ENCODE peak calls at places on chromosomes 2 and 18, in ten cellular contexts. I, V, N, K, E, O, Y, D, S and H are unnamed samples.

GRCh38 chr2:236840215-236840614 is 245.5 kb upstream of the COPS8 start:
- DNase-seq in I (no peak), V (no peak), N (no peak), K (no peak), E (no peak), O (no peak), Y (no peak), D (no peak), S (no peak), H (no peak)

GRCh38 chr2:220916931-220917330 is 655.2 kb downstream of the EPHA4 start:
- DNase-seq in I (no peak), V (no peak), N (no peak), K (no peak), E (no peak), O (no peak), Y (no peak), D (no peak), S (no peak), H (no peak)

GRCh38 chr18:36780748-36781147 is 48.1 kb downstream of the TPGS2 start:
- DNase-seq in I (no peak), V (no peak), N (no peak), K (no peak), E (no peak), O (no peak), Y (no peak), D (no peak), S (no peak), H (no peak)

GRCh38 chr2:130764035-130764820 is 8.9 kb downstream of the AMER3 start:
- DNase-seq in I (no peak), V (no peak), N (no peak), K (no peak), E (no peak), O (no peak), Y (no peak), D (no peak), S (no peak), H (no peak)

GRCh38 chr18:45628979-45629958 is 14.0 kb downstream of the SLC14A2 start:
- DNase-seq in I (no peak), V (no peak), N (no peak), K (no peak), E (no peak), O (no peak), Y (no peak), D (no peak), S (no peak), H (no peak)

GRCh38 chr2:84741182-84741822 is 139.6 kb downstream of the TRABD2A start:
- DNase-seq in I (peak; percentile 11), V (peak; percentile 13), N (no peak), K (peak; percentile 50), E (no peak), O (no peak), Y (peak; percentile 50), D (no peak), S (no peak), H (no peak)

GRCh38 chr2:9549420-9549819 is 6.2 kb downstream of the ADAM17 start:
- DNase-seq in I (no peak), V (no peak), N (no peak), K (peak; percentile 72), E (no peak), O (no peak), Y (no peak), D (no peak), S (no peak), H (no peak)

GRCh38 chr2:29459445-29460179 is 344.4 kb downstream of the CLIP4 start:
- DNase-seq in I (no peak), V (no peak), N (no peak), K (no peak), E (no peak), O (no peak), Y (no peak), D (no peak), S (no peak), H (no peak)

GRCh38 chr2:55103039-55103438 is 52.8 kb upstream of the RTN4 start:
- DNase-seq in I (no peak), V (no peak), N (no peak), K (peak; percentile 33), E (no peak), O (no peak), Y (no peak), D (no peak), S (no peak), H (no peak)

GRCh38 chr2:26847663-26848335 is at the start of gene DPYSL5:
- DNase-seq in I (no peak), V (no peak), N (peak; percentile 80), K (no peak), E (peak; percentile 94), O (peak; percentile 88), Y (peak; percentile 20), D (no peak), S (no peak), H (no peak)

GRCh38 chr2:160940271-160940670 is 220.0 kb upstream of the TANK start:
- DNase-seq in I (no peak), V (no peak), N (no peak), K (no peak), E (no peak), O (no peak), Y (no peak), D (no peak), S (no peak), H (no peak)

GRCh38 chr2:225494100-225494459 is 94.6 kb downstream of the NYAP2 start:
- DNase-seq in I (no peak), V (no peak), N (no peak), K (no peak), E (no peak), O (no peak), Y (no peak), D (no peak), S (no peak), H (no peak)

GRCh38 chr2:176082885-176083731 is 654 bp downstream of the EVX2 start:
- DNase-seq in I (no peak), V (no peak), N (no peak), K (no peak), E (no peak), O (peak; percentile 55), Y (no peak), D (no peak), S (no peak), H (no peak)

GRCh38 chr2:86703704-86704370 is 16.3 kb upstream of the RMND5A start:
- DNase-seq in I (no peak), V (no peak), N (no peak), K (no peak), E (peak; percentile 88), O (peak; percentile 6), Y (peak; percentile 77), D (no peak), S (peak; percentile 91), H (peak; percentile 74)

GRCh38 chr2:47833516-47833968 is 50.6 kb downstream of the MSH6 start:
- DNase-seq in I (no peak), V (no peak), N (no peak), K (no peak), E (no peak), O (no peak), Y (no peak), D (no peak), S (no peak), H (no peak)

GRCh38 chr18:80037869-80038630 is 3.8 kb downstream of the RBFA start:
- DNase-seq in I (no peak), V (no peak), N (no peak), K (no peak), E (no peak), O (no peak), Y (no peak), D (no peak), S (no peak), H (no peak)

GRCh38 chr2:239792649-239793010 is 232.5 kb downstream of the NDUFA10 start:
- DNase-seq in I (no peak), V (no peak), N (no peak), K (no peak), E (no peak), O (no peak), Y (no peak), D (peak; percentile 9), S (no peak), H (no peak)

GRCh38 chr2:147482111-147482510 is 362.7 kb upstream of the ACVR2A start:
- DNase-seq in I (no peak), V (no peak), N (no peak), K (no peak), E (no peak), O (no peak), Y (no peak), D (no peak), S (no peak), H (no peak)

GRCh38 chr18:32301976-32302743 is 112.3 kb downstream of the MEP1B start:
- DNase-seq in I (no peak), V (no peak), N (no peak), K (no peak), E (no peak), O (no peak), Y (peak; percentile 40), D (no peak), S (no peak), H (no peak)

GRCh38 chr2:231336700-231337099 is 58.8 kb upstream of the B3GNT7 start:
- DNase-seq in I (no peak), V (no peak), N (no peak), K (no peak), E (no peak), O (no peak), Y (no peak), D (no peak), S (no peak), H (no peak)

GRCh38 chr2:54709341-54709809 is 14.1 kb upstream of the EML6 start:
- DNase-seq in I (no peak), V (no peak), N (no peak), K (no peak), E (no peak), O (no peak), Y (no peak), D (peak; percentile 33), S (no peak), H (no peak)

GRCh38 chr18:39523281-39523680 is 1957.7 kb upstream of the CELF4 start:
- DNase-seq in I (no peak), V (no peak), N (no peak), K (no peak), E (no peak), O (no peak), Y (peak; percentile 50), D (no peak), S (no peak), H (no peak)

GRCh38 chr2:182941939-182942338 is 75.5 kb upstream of the FRZB start:
- DNase-seq in I (no peak), V (no peak), N (no peak), K (no peak), E (no peak), O (no peak), Y (no peak), D (no peak), S (no peak), H (no peak)

GRCh38 chr2:234839285-234839684 is 112.5 kb upstream of the SH3BP4 start:
- DNase-seq in I (no peak), V (no peak), N (no peak), K (no peak), E (no peak), O (no peak), Y (no peak), D (no peak), S (no peak), H (no peak)

GRCh38 chr2:150011336-150011735 is 423.8 kb upstream of the MMADHC start:
- DNase-seq in I (no peak), V (no peak), N (no peak), K (no peak), E (no peak), O (no peak), Y (no peak), D (no peak), S (no peak), H (no peak)

GRCh38 chr2:121825003-121825950 is 69.8 kb downstream of the TSN start:
- DNase-seq in I (no peak), V (no peak), N (no peak), K (peak; percentile 31), E (peak; percentile 90), O (no peak), Y (no peak), D (no peak), S (no peak), H (no peak)

GRCh38 chr2:8239402-8240127 is 442.3 kb upstream of the ID2 start:
- DNase-seq in I (no peak), V (no peak), N (no peak), K (no peak), E (no peak), O (no peak), Y (no peak), D (no peak), S (no peak), H (no peak)

GRCh38 chr2:20215183-20216040 is 9.5 kb downstream of the SDC1 start:
- DNase-seq in I (no peak), V (no peak), N (no peak), K (no peak), E (no peak), O (no peak), Y (no peak), D (no peak), S (no peak), H (peak; percentile 53)